ENCODE peak calls at places on chromosomes 11 and 22, in ten cellular contexts. R, S, H, X, A, B, F, U, T and Z are unnamed samples. For H3K9me3, the result is how much of the 10 kb centered on the place peaks cover.

GRCh38 chr11:76783901-76784813 is 1.0 kb downstream of the TSKU start:
- DNase-seq in F (peak), U (peak), X (peak), T (peak), A (no peak), B (peak), H (peak), R (no peak), S (peak), Z (peak)

GRCh38 chr11:15769203-15769602 is 587.1 kb downstream of the SOX6 start:
- DNase-seq in A (no peak), F (peak), X (no peak), H (peak), T (no peak), R (no peak), U (no peak), B (no peak), S (no peak), Z (no peak)

GRCh38 chr11:57406337-57406904 is 16.0 kb upstream of the PRG2 start:
- DNase-seq in B (no peak), R (no peak), H (no peak), X (peak), S (no peak), A (no peak), U (no peak), T (peak), F (no peak), Z (peak)

GRCh38 chr11:109026891-109027489 is 362.1 kb downstream of the DDX10 start:
- DNase-seq in R (no peak), F (no peak), U (no peak), H (no peak), S (no peak), T (peak), B (no peak), A (no peak), X (no peak), Z (no peak)

GRCh38 chr22:29195118-29195963 is 10.4 kb upstream of the EMID1 start:
- DNase-seq in F (no peak), U (no peak), S (peak), B (no peak), R (no peak), X (peak), H (no peak), A (no peak), T (no peak), Z (no peak)

GRCh38 chr11:86182976-86183584 is 61.5 kb upstream of the EED start:
- DNase-seq in S (peak), B (no peak), T (peak), A (peak), F (no peak), H (peak), U (no peak), X (no peak), R (no peak), Z (no peak)

GRCh38 chr22:22045576-22046335 is 63.2 kb upstream of the TOP3B start:
- DNase-seq in R (no peak), A (no peak), H (no peak), F (no peak), S (no peak), X (no peak), T (no peak), U (no peak), B (no peak), Z (no peak)

GRCh38 chr11:131888230-131888826 is 517.9 kb downstream of the NTM start:
- DNase-seq in U (no peak), S (no peak), T (peak), A (no peak), R (no peak), B (no peak), H (no peak), F (no peak), X (no peak), Z (no peak)

GRCh38 chr22:49370841-49371301 is 456.8 kb downstream of the BRD1 start:
- DNase-seq in R (no peak), H (peak), B (no peak), T (no peak), U (no peak), X (no peak), F (peak), S (no peak), A (peak), Z (no peak)

GRCh38 chr11:102239906-102240305 is 77.4 kb upstream of the BIRC3 start:
- DNase-seq in X (no peak), U (no peak), T (no peak), F (no peak), S (no peak), R (no peak), A (no peak), H (no peak), B (no peak), Z (no peak)

GRCh38 chr11:36793542-36793926 is 195.5 kb upstream of the RAG2 start:
- DNase-seq in F (no peak), X (no peak), S (no peak), R (no peak), B (no peak), A (no peak), U (no peak), T (no peak), H (no peak), Z (no peak)

GRCh38 chr11:93481279-93481678 is 61.9 kb downstream of the SMCO4 start:
- DNase-seq in A (no peak), F (no peak), X (no peak), B (no peak), U (no peak), S (no peak), H (no peak), T (no peak), R (no peak), Z (no peak)

GRCh38 chr11:128852327-128853023 is 14.6 kb downstream of the KCNJ1 start:
- DNase-seq in R (no peak), S (no peak), A (no peak), F (peak), B (no peak), U (no peak), H (no peak), X (peak), T (no peak), Z (no peak)

GRCh38 chr22:46922037-46922436 is 159.6 kb downstream of the TBC1D22A start:
- DNase-seq in H (no peak), X (no peak), S (no peak), T (no peak), R (no peak), A (no peak), B (no peak), F (no peak), U (no peak), Z (no peak)

GRCh38 chr11:119352857-119353260 is 6.4 kb upstream of the MFRP start:
- DNase-seq in H (peak), T (no peak), B (peak), X (peak), F (peak), S (peak), A (no peak), U (no peak), R (no peak), Z (peak)

GRCh38 chr11:87296627-87297026 is 258.9 kb downstream of the TMEM135 start:
- DNase-seq in H (no peak), B (no peak), A (no peak), T (no peak), F (no peak), U (no peak), R (no peak), S (no peak), X (no peak), Z (no peak)

GRCh38 chr11:73797457-73797856 is 9.8 kb downstream of the MRPL48 start:
- DNase-seq in R (no peak), X (no peak), U (no peak), H (no peak), T (no peak), F (peak), B (no peak), S (no peak), A (no peak), Z (no peak)

GRCh38 chr22:33728847-33729246 is 191.4 kb downstream of the LARGE1 start:
- DNase-seq in X (no peak), R (no peak), H (no peak), U (no peak), T (no peak), S (no peak), F (no peak), B (no peak), A (no peak), Z (no peak)

GRCh38 chr22:42309865-42310264 is 39.4 kb upstream of the TCF20 start:
- DNase-seq in T (no peak), B (no peak), R (no peak), S (no peak), H (no peak), U (no peak), X (no peak), A (no peak), F (no peak), Z (no peak)

GRCh38 chr11:119619665-119620064 is 109.3 kb downstream of the NECTIN1 start:
- DNase-seq in H (no peak), F (no peak), S (no peak), R (no peak), A (no peak), B (no peak), T (no peak), U (no peak), X (no peak), Z (no peak)

GRCh38 chr11:67138922-67139321 is 19.9 kb downstream of the KDM2A start:
- DNase-seq in H (peak), U (no peak), T (no peak), R (no peak), S (no peak), F (no peak), A (no peak), X (no peak), B (no peak), Z (no peak)

GRCh38 chr11:122706261-122706660 is 50.7 kb downstream of the UBASH3B start:
- DNase-seq in H (no peak), F (no peak), T (peak), B (no peak), S (no peak), R (no peak), U (no peak), A (no peak), X (no peak), Z (no peak)

GRCh38 chr22:22973336-22973735 is 85.7 kb downstream of the IGLL5 start:
- DNase-seq in A (no peak), T (no peak), R (no peak), H (no peak), U (no peak), B (no peak), S (no peak), F (no peak), X (no peak), Z (no peak)

GRCh38 chr11:40168461-40168860 is 1291.0 kb downstream of the LRRC4C start:
- DNase-seq in R (no peak), X (no peak), H (no peak), A (no peak), T (no peak), U (no peak), S (no peak), B (no peak), F (no peak), Z (no peak)

GRCh38 chr22:29780220-29780619 is 13.1 kb downstream of the UQCR10 start:
- DNase-seq in U (no peak), B (no peak), R (no peak), X (no peak), T (no peak), A (no peak), F (no peak), H (no peak), S (no peak), Z (no peak)

GRCh38 chr22:24039046-24039445 is 27.9 kb downstream of the CABIN1 start:
- DNase-seq in R (no peak), X (no peak), S (no peak), H (no peak), T (no peak), A (no peak), B (no peak), F (no peak), U (no peak), Z (no peak)

GRCh38 chr11:18927550-18928322 is 11.5 kb downstream of the MRGPRX1 start:
- DNase-seq in U (no peak), S (peak), H (no peak), A (no peak), R (no peak), X (no peak), T (no peak), F (no peak), B (no peak), Z (no peak)

GRCh38 chr11:70135142-70136132 is 57.3 kb downstream of the ANO1 start:
- DNase-seq in X (no peak), U (no peak), F (no peak), T (peak), B (no peak), A (no peak), S (no peak), H (peak), R (no peak), Z (peak)
- TF ChIP-seq POLR2A in X (no peak), U (no peak), F (no peak), T (no peak), B (no peak), A (no peak), S (no peak), H (no peak), R (no peak), Z (no peak)

DNA sequence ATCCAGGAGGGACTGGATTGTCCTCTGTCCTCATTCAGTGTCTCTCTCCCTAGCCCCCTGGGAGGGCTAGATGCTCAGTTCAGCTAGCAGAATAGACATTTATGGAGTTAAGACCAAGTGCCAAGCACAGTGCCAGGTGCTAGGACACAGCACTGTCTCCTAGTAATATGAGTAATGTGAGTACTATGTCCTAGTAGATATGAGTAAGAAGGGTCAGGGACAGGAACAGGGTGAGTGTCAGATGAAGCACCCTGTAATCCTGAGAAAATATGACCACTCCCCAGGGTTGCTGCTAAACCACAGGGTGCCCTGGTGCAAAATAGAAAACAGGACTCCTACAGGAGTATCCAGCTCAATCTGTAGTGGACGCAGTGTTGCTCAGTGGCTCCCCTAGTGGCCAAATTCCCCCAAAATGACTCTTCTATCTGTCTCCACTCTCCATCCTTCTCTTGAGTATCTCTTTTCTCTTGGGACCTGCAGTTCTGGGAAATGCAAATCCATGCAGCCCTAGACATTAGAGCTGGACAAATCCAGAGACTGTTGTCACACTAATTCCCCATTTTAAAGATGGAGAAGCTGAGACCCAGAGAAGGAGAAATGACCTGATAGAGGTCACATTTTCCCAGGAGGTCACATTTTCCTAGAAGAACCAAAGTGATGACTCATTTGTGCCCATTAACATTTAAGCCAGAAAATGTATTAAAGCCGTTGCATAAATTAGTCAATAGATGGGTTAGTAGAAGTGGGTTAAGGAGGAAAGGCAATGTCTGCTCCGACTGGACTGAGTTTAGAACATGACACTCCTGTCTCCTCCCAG is 214.3 kb downstream of the NXPE2 start:
- DNase-seq in B (no peak), R (no peak), A (no peak), U (no peak), H (no peak), F (no peak), T (no peak), X (no peak), S (peak), Z (no peak)
- TF ChIP-seq CTCF in B (no peak), R (peak), A (no peak), U (no peak), H (no peak), F (no peak), T (no peak), X (peak), S (peak), Z (no peak)

GRCh38 chr11:50214376-50214775 is 181.7 kb downstream of the OR4C45 start:
- DNase-seq in H (no peak), T (no peak), A (no peak), R (no peak), F (no peak), X (no peak), B (no peak), U (no peak), S (no peak), Z (no peak)
- H3K9me3 ChIP-seq in H (under half), T (under half), A (under half), R (under half), F (under half), X (under half), B (under half), U (under half), S (under half), Z (under half)

DNA sequence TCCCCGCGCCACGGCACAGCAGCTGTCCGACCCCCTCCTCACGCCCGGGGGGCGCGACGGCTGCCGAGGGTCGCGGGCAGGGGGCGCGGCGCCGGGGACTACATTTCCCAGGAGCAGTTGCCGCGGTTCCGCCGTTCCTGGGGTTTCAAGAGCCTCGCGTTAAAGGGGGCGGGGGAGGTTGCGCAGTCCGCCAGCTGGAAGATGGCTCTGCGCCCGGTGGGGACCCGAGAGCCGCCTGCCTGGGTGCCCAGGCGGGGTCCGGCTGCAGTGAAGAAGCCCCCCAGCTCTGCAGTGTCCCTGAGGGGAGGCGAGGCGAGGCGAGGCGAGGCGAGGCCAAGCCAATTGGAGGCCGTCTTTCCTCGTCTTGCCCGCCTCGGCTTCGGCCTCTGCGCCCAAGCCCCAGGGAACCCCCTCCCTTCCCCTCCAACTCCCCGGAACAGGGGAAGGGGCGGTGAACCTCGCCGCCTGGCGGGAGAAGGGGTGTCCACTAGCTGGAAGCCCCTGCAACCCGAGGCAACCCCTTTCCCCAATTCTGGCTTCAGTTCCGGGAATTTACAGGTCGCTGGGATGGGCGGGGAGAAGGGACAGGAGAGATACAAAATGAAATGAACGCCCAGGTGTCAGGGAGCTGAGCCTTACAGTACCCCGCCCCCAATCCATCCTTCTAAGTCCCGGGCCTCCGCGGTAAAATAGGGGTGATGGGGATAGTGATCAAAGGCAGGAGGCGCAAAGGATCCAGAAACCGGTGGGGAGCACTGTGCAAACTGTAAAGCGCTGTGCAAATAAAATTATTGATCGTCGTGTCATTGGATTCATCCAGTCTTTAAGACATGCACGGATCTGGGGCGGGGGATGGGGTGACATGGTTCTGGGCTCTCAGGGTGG is 5.2 kb upstream of the GCAT start:
- DNase-seq in T (peak), S (peak), H (peak), F (peak), U (no peak), X (peak), B (peak), R (no peak), A (no peak), Z (no peak)
- TF ChIP-seq POLR2A in T (no peak), S (peak), H (no peak), F (peak), U (no peak), X (no peak), B (no peak), R (no peak), A (no peak), Z (no peak)

DNA sequence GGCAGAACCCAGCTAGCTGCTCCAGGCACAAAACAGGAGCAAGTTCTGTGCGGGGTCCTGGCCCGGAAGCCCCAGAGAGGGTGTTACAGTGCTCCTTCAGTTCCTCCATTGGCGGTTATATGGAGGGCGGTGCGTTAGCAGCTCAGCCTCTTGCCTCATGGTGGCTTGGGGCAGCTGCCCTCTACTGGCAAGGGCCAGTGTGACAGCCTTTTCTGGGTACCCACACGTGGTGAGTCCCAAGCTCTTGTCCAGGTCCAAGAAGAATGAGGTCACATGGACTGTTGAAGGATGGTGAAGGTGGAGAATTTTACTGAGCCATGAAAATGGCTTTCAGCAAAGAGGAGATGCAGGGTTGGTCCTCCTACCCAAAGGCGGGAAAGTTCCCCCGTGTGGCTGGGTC is 100.5 kb downstream of the WT1 start:
- DNase-seq in R (no peak), S (peak), X (no peak), B (no peak), A (no peak), H (no peak), T (no peak), U (peak), F (peak), Z (no peak)
- TF ChIP-seq CTCF in R (no peak), S (peak), X (peak), B (no peak), A (no peak), H (no peak), T (peak), U (peak), F (no peak), Z (peak)

GRCh38 chr11:110856993-110857812 is 145.0 kb upstream of the ARHGAP20 start:
- DNase-seq in H (no peak), R (no peak), F (no peak), U (no peak), T (peak), X (no peak), A (no peak), B (no peak), S (no peak), Z (no peak)
- H3K9me3 ChIP-seq in H (under half), R (under half), F (under half), U (under half), T (under half), X (under half), A (under half), B (under half), S (under half), Z (under half)

DNA sequence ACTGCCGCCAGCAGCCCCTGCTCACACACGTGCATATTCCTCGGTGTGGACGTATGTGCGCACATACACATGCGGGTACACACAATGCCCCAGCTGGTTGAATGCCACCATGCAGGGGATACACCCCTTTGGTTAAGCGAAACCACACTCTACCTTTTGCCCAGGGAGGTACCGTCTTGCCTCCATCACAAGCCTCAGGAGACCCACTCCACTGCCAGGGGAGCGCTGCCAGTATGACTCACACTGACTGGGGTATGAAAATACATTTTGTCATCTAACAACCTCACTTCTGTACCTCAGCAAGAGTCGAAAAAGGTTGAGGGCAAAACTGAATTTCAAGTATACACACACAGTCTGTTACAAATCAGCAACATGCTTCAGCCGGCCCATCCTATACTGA is 39.4 kb downstream of the TMEM45B start:
- DNase-seq in U (no peak), R (no peak), S (no peak), A (no peak), B (no peak), H (no peak), X (no peak), T (no peak), F (no peak), Z (no peak)
- TF ChIP-seq POLR2A in U (no peak), R (no peak), S (no peak), A (no peak), B (no peak), H (no peak), X (no peak), T (no peak), F (no peak), Z (no peak)

GRCh38 chr22:32446321-32446720 is 17.9 kb downstream of the BPIFC start:
- DNase-seq in A (no peak), H (no peak), R (no peak), X (no peak), S (no peak), U (no peak), T (peak), F (no peak), B (no peak), Z (no peak)

GRCh38 chr22:32448980-32449379 is 15.3 kb downstream of the BPIFC start:
- DNase-seq in T (no peak), H (no peak), S (no peak), X (no peak), R (no peak), F (no peak), U (no peak), B (no peak), A (no peak), Z (no peak)

DNA sequence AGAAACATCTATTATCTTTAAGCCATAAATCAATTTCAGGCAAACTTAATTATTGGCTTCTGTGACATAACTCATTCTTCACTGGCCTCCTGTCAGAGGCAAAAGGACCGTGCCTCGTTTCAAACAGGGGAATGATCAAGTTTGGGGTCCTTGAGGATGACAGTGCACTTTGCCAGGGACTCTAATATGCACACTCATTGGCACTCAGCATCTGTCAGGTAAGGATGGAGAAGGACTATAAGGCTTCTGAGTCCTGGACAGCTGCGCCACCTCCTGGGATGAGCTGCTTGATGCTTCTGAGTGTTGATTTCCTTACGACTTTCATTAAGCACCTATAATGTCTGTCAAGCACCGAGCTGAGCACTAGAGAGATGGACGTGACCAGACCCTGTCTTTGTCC is 20.2 kb downstream of the BPIFC start:
- DNase-seq in B (no peak), R (no peak), F (no peak), T (no peak), U (peak), A (no peak), H (no peak), S (peak), X (no peak), Z (no peak)
- TF ChIP-seq CTCF in B (no peak), R (no peak), F (no peak), T (no peak), U (peak), A (peak), H (no peak), S (peak), X (no peak), Z (no peak)